ENCODE peak calls at places on chromosome 6, in ten cellular contexts. Q, S, R, L, Z, M, B, J, E and I are unnamed samples.

GRCh38 chr6:131381052-131381451 is 192.0 kb upstream of the ARG1 start:
- DNase-seq in Q (no peak), S (no peak), R (no peak), L (no peak), Z (no peak), M (no peak), B (no peak), J (no peak), E (no peak), I (no peak)

GRCh38 chr6:156686940-156687874 is 90.0 kb upstream of the ARID1B start:
- DNase-seq in Q (peak), S (peak), R (peak), L (peak), Z (peak), M (peak), B (peak), J (peak), E (peak), I (peak)

GRCh38 chr6:87237804-87238203 is 82.4 kb downstream of the ZNF292 start:
- DNase-seq in Q (peak), S (peak), R (peak), L (no peak), Z (peak), M (peak), B (peak), J (no peak), E (no peak), I (no peak)

GRCh38 chr6:63740709-63741108 is 105.1 kb downstream of the PHF3 start:
- DNase-seq in Q (peak), S (peak), R (peak), L (no peak), Z (peak), M (no peak), B (peak), J (no peak), E (no peak), I (no peak)

GRCh38 chr6:1081566-1081965 is 230.3 kb upstream of the FOXQ1 start:
- DNase-seq in Q (no peak), S (no peak), R (no peak), L (no peak), Z (no peak), M (no peak), B (peak), J (no peak), E (no peak), I (no peak)

GRCh38 chr6:87742106-87742505 is 40.1 kb upstream of the AKIRIN2 start:
- DNase-seq in Q (no peak), S (peak), R (no peak), L (peak), Z (no peak), M (peak), B (no peak), J (no peak), E (no peak), I (no peak)

GRCh38 chr6:165091121-165091785 is 218.2 kb downstream of the C6orf118 start:
- DNase-seq in Q (no peak), S (no peak), R (no peak), L (no peak), Z (no peak), M (no peak), B (no peak), J (no peak), E (peak), I (no peak)

GRCh38 chr6:102075539-102075938 is 682.0 kb downstream of the GRIK2 start:
- DNase-seq in Q (no peak), S (no peak), R (peak), L (no peak), Z (no peak), M (no peak), B (no peak), J (no peak), E (no peak), I (no peak)

GRCh38 chr6:1153696-1154245 is 158.1 kb upstream of the FOXQ1 start:
- DNase-seq in Q (no peak), S (no peak), R (no peak), L (no peak), Z (no peak), M (no peak), B (no peak), J (no peak), E (no peak), I (no peak)

GRCh38 chr6:21595265-21595950 is 1.9 kb downstream of the SOX4 start:
- DNase-seq in Q (no peak), S (peak), R (peak), L (peak), Z (peak), M (peak), B (peak), J (peak), E (peak), I (peak)

GRCh38 chr6:23055523-23055922 is 486.2 kb downstream of the HDGFL1 start:
- DNase-seq in Q (no peak), S (no peak), R (peak), L (no peak), Z (no peak), M (no peak), B (no peak), J (no peak), E (no peak), I (no peak)

GRCh38 chr6:144651219-144651618 is 366.1 kb downstream of the UTRN start:
- DNase-seq in Q (no peak), S (no peak), R (no peak), L (no peak), Z (no peak), M (no peak), B (no peak), J (no peak), E (no peak), I (no peak)

GRCh38 chr6:89689732-89690131 is 51.2 kb upstream of the LYRM2 start:
- DNase-seq in Q (no peak), S (no peak), R (peak), L (no peak), Z (peak), M (no peak), B (no peak), J (peak), E (no peak), I (peak)

GRCh38 chr6:159594106-159594749 is 98.8 kb downstream of the SOD2 start:
- DNase-seq in Q (peak), S (peak), R (peak), L (no peak), Z (peak), M (no peak), B (peak), J (no peak), E (no peak), I (no peak)

GRCh38 chr6:47663462-47664216 is 34.7 kb upstream of the ADGRF4 start:
- DNase-seq in Q (no peak), S (no peak), R (no peak), L (no peak), Z (no peak), M (no peak), B (no peak), J (peak), E (no peak), I (no peak)

GRCh38 chr6:31907158-31907813 is 5.4 kb upstream of the ZBTB12 start:
- DNase-seq in Q (no peak), S (peak), R (peak), L (no peak), Z (peak), M (no peak), B (peak), J (peak), E (no peak), I (no peak)

GRCh38 chr6:122753688-122754056 is 25.8 kb upstream of the FABP7 start:
- DNase-seq in Q (no peak), S (no peak), R (no peak), L (no peak), Z (peak), M (no peak), B (peak), J (no peak), E (no peak), I (no peak)

GRCh38 chr6:149329529-149329928 is 12.0 kb downstream of the TAB2 start:
- DNase-seq in Q (no peak), S (no peak), R (no peak), L (no peak), Z (no peak), M (peak), B (no peak), J (no peak), E (no peak), I (no peak)

GRCh38 chr6:138278326-138278725 is 60.0 kb upstream of the PBOV1 start:
- DNase-seq in Q (no peak), S (peak), R (peak), L (no peak), Z (peak), M (no peak), B (no peak), J (peak), E (peak), I (peak)

GRCh38 chr6:50707652-50708325 is 5.5 kb upstream of the TFAP2D start:
- DNase-seq in Q (no peak), S (no peak), R (no peak), L (no peak), Z (no peak), M (no peak), B (no peak), J (peak), E (peak), I (peak)

GRCh38 chr6:29552512-29553051 is 7.0 kb downstream of the UBD start:
- DNase-seq in Q (peak), S (peak), R (peak), L (no peak), Z (peak), M (peak), B (peak), J (peak), E (no peak), I (no peak)

GRCh38 chr6:110878751-110879539 is 4.4 kb downstream of the AMD1 start:
- DNase-seq in Q (no peak), S (peak), R (peak), L (peak), Z (peak), M (peak), B (peak), J (peak), E (peak), I (peak)

GRCh38 chr6:72175936-72176335 is 289.6 kb downstream of the RIMS1 start:
- DNase-seq in Q (no peak), S (no peak), R (peak), L (no peak), Z (no peak), M (no peak), B (no peak), J (no peak), E (no peak), I (no peak)

GRCh38 chr6:81204741-81205140 is 547.7 kb downstream of the TENT5A start:
- DNase-seq in Q (no peak), S (no peak), R (peak), L (no peak), Z (peak), M (no peak), B (peak), J (peak), E (no peak), I (no peak)

GRCh38 chr6:160260283-160261119 is 1.9 kb upstream of the SLC22A2 start:
- DNase-seq in Q (no peak), S (no peak), R (no peak), L (no peak), Z (no peak), M (no peak), B (no peak), J (no peak), E (no peak), I (no peak)

GRCh38 chr6:90417385-90417784 is 120.7 kb upstream of the BACH2 start:
- DNase-seq in Q (no peak), S (no peak), R (no peak), L (no peak), Z (no peak), M (no peak), B (no peak), J (no peak), E (no peak), I (no peak)

GRCh38 chr6:131136021-131136847 is 967 bp downstream of the AKAP7 start:
- DNase-seq in Q (no peak), S (peak), R (peak), L (no peak), Z (peak), M (no peak), B (peak), J (no peak), E (no peak), I (no peak)

GRCh38 chr6:21051777-21052176 is 517.5 kb downstream of the CDKAL1 start:
- DNase-seq in Q (no peak), S (no peak), R (no peak), L (no peak), Z (no peak), M (no peak), B (no peak), J (no peak), E (no peak), I (no peak)

GRCh38 chr6:166957087-166957804 is 896 bp upstream of the RNASET2 start:
- DNase-seq in Q (no peak), S (peak), R (peak), L (peak), Z (no peak), M (peak), B (peak), J (peak), E (peak), I (no peak)

GRCh38 chr6:55963301-55963700 is 87.9 kb upstream of the BMP5 start:
- DNase-seq in Q (no peak), S (peak), R (peak), L (no peak), Z (no peak), M (no peak), B (no peak), J (no peak), E (no peak), I (no peak)

GRCh38 chr6:168128631-168129291 is 49.7 kb upstream of the FRMD1 start:
- DNase-seq in Q (no peak), S (no peak), R (no peak), L (no peak), Z (no peak), M (no peak), B (no peak), J (no peak), E (no peak), I (no peak)

GRCh38 chr6:75210885-75211739 is 5.3 kb upstream of the COL12A1 start:
- DNase-seq in Q (peak), S (peak), R (peak), L (peak), Z (peak), M (peak), B (peak), J (peak), E (peak), I (no peak)

GRCh38 chr6:149560736-149561135 is 5.4 kb upstream of the GINM1 start:
- DNase-seq in Q (no peak), S (peak), R (peak), L (no peak), Z (no peak), M (peak), B (no peak), J (peak), E (peak), I (no peak)

GRCh38 chr6:108118791-108119211 is 44.3 kb upstream of the OSTM1 start:
- DNase-seq in Q (no peak), S (peak), R (no peak), L (peak), Z (no peak), M (no peak), B (no peak), J (peak), E (no peak), I (no peak)

GRCh38 chr6:40523505-40524172 is 63.5 kb downstream of the LRFN2 start:
- DNase-seq in Q (no peak), S (no peak), R (no peak), L (no peak), Z (no peak), M (no peak), B (no peak), J (no peak), E (no peak), I (no peak)